ENCODE peak calls at places on chromosome 4, in ten cellular contexts. J, U, F, M, G, I, A, Y, P and Q are unnamed samples.

GRCh38 chr4:61583696-61584095 is 383.6 kb downstream of the ADGRL3 start:
- DNase-seq in P (no peak), G (peak; percentile 11), M (no peak), Y (no peak), F (no peak), A (no peak), J (no peak), I (no peak), U (no peak), Q (peak; percentile 60)

GRCh38 chr4:13328591-13328990 is 155.5 kb downstream of the RAB28 start:
- DNase-seq in J (no peak), G (no peak), A (no peak), P (no peak), U (no peak), M (no peak), Y (no peak), F (peak; percentile 78), I (no peak), Q (no peak)

GRCh38 chr4:170057851-170058250 is 31.7 kb upstream of the MFAP3L start:
- DNase-seq in I (no peak), G (no peak), M (no peak), A (no peak), F (no peak), Y (no peak), U (no peak), P (no peak), J (no peak), Q (no peak)

GRCh38 chr4:162461952-162462351 is 298.2 kb upstream of the FSTL5 start:
- DNase-seq in J (no peak), Y (no peak), P (no peak), M (no peak), F (peak; percentile 0), G (peak; percentile 11), I (no peak), A (no peak), U (no peak), Q (no peak)

GRCh38 chr4:1855334-1856070 is 454 bp downstream of the LETM1 start:
- DNase-seq in P (no peak), I (peak; percentile 45), U (peak; percentile 43), M (peak; percentile 51), A (no peak), G (no peak), F (peak; percentile 46), Y (no peak), J (no peak), Q (no peak)

GRCh38 chr4:169268951-169269781 is 1.6 kb downstream of the SH3RF1 start:
- DNase-seq in G (peak; percentile 81), U (peak; percentile 52), I (peak; percentile 26), P (no peak), F (peak; percentile 90), Y (peak; percentile 86), M (peak; percentile 16), J (no peak), A (peak; percentile 67), Q (no peak)

GRCh38 chr4:76384052-76384451 is 36.9 kb downstream of the CCDC158 start:
- DNase-seq in J (no peak), I (no peak), Y (no peak), P (no peak), M (no peak), A (no peak), F (no peak), G (no peak), U (no peak), Q (peak; percentile 13)

GRCh38 chr4:10053635-10054453 is 32.5 kb upstream of the SLC2A9 start:
- DNase-seq in P (no peak), Y (no peak), F (no peak), J (no peak), M (no peak), A (no peak), U (no peak), I (no peak), G (no peak), Q (no peak)

GRCh38 chr4:82823062-82823461 is 24.5 kb upstream of the SCD5 start:
- DNase-seq in F (peak; percentile 86), A (no peak), U (no peak), P (no peak), Y (peak; percentile 73), J (no peak), I (no peak), M (no peak), G (no peak), Q (no peak)

GRCh38 chr4:17027495-17027894 is 129.1 kb upstream of the LDB2 start:
- DNase-seq in I (no peak), P (no peak), Y (peak; percentile 96), G (peak; percentile 91), A (peak; percentile 95), J (no peak), F (peak; percentile 98), M (peak; percentile 1), U (no peak), Q (peak; percentile 76)

DNA sequence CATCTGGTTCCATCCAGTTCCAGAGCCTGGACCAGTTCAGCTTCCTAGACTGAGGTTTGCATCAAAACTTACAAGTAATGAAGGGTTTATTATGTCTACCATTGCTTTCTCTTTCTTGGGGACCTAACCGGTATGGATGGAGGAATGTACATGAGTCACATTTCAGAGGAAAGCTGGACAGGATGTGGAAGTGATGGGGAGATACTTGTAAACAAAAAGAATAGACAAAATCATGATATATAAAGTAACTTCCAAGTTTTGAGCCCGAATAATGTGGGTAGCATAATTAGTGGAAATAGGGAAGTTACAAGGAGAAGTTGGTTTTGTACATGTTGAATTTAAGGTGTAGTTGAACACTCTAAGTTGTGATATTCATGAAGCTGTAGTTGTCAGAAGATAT is 14.9 kb downstream of the FNIP2 start:
- DNase-seq in Y (no peak), F (peak; percentile 68), P (no peak), M (no peak), J (no peak), A (peak; percentile 27), G (peak; percentile 62), U (no peak), I (no peak), Q (no peak)
- H3K27ac ChIP-seq in Y (peak overlapping the region; percentile 60), F (peak overlapping the region; percentile 75), P (peak overlapping the region; percentile 75), M (no peak overlapping the region), J (peak overlapping the region; percentile 45), A (no peak overlapping the region), G (no peak overlapping the region), U (peak overlapping the region; percentile 80), I (no peak overlapping the region), Q (no peak overlapping the region)

DNA sequence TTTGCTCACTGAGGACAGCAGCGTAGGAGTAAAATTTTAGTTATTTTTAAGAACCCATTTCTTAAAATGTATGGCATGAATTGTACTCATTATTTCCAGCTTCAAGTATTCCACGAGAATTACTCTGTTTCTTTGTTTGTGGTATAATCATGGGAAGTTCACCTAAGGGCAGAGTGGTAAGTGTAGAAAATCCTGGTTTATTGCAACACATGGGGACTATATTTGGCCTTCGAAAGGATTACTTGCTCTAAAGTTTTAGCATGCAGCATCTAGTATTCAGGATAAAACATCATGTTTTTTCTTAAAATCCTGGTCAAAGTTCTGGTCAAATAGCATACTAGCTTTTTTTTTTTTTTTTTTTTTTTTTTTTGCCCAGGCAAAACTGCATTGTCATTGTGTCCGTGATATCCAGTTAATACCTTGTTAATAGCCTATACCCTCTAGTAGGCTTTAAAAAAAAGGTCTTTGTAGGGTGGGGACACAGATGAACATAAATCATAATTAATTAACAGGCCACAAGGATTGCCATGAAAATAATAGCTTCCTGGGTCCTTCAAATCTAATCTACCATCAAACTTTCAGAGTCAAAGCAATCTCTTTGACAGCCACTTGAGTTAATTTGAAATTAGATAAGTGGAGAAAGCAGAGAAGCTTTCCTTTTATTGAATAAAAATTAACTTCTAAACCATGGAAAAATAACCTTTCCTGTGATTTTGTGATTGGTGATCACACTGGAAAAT is 44.6 kb upstream of the VEGFC start:
- DNase-seq in F (peak; percentile 11), M (no peak), G (peak; percentile 42), U (no peak), J (no peak), I (no peak), P (no peak), A (no peak), Y (no peak), Q (no peak)
- H3K27ac ChIP-seq in F (no peak overlapping the region), M (no peak overlapping the region), G (no peak overlapping the region), U (no peak overlapping the region), J (no peak overlapping the region), I (no peak overlapping the region), P (no peak overlapping the region), A (no peak overlapping the region), Y (no peak overlapping the region), Q (no peak overlapping the region)

GRCh38 chr4:55608591-55608990 is 16.5 kb upstream of the PDCL2 start:
- DNase-seq in U (no peak), P (no peak), A (no peak), G (no peak), Y (no peak), I (no peak), F (no peak), M (no peak), J (no peak), Q (no peak)

GRCh38 chr4:55609393-55609821 is 17.4 kb upstream of the PDCL2 start:
- DNase-seq in U (no peak), Y (no peak), I (peak; percentile 13), J (no peak), P (no peak), M (no peak), A (peak; percentile 3), G (no peak), F (peak; percentile 85), Q (peak; percentile 91)

GRCh38 chr4:55612341-55612740 is 20.3 kb upstream of the PDCL2 start:
- DNase-seq in F (no peak), A (no peak), J (no peak), U (no peak), P (no peak), I (no peak), G (no peak), M (no peak), Y (no peak), Q (no peak)

GRCh38 chr4:55613621-55614020 is 21.6 kb upstream of the PDCL2 start:
- DNase-seq in I (peak; percentile 26), P (no peak), U (no peak), M (no peak), A (no peak), J (no peak), F (no peak), G (no peak), Y (no peak), Q (no peak)

DNA sequence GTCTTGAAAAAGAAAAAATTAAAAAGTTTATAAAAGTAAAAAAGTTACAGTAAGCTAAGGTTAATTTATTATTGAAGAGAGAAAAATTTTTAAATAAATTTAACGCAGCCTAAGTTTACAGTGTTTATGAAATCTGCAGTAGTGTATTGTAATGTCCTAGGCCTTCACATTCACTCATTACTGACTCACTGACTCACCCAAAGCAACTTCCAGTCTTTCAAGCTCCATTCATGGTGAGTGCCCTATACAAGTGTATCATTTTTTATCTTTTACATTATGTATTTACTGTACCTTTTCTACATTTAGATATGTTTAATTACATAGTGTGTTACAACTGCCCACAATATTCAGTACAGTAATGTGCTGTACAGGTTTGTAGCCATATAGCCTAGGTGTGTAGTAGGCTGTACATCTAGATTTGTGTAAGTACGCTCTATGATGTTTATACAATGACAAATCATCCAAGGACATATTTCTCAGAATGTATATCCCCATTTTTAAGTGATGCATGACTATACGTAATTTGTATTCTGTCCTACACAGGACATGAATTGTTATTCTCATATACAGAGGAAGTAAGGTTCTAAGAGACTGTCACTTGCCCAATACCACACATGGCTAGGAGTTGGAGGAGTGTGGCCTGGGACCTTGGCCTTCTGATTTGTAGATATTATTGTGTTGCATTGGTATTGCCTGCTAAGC is 19.5 kb upstream of the PDCL2 start:
- DNase-seq in M (no peak), I (no peak), P (no peak), A (no peak), J (no peak), U (no peak), F (no peak), G (no peak), Y (no peak), Q (no peak)
- H3K27ac ChIP-seq in M (no peak overlapping the region), I (no peak overlapping the region), P (no peak overlapping the region), A (no peak overlapping the region), J (no peak overlapping the region), U (no peak overlapping the region), F (no peak overlapping the region), G (no peak overlapping the region), Y (no peak overlapping the region), Q (peak overlapping the region; percentile 53)

GRCh38 chr4:158813113-158813512 is 44.3 kb downstream of the FNIP2 start:
- DNase-seq in A (no peak), F (no peak), P (no peak), U (no peak), Y (no peak), J (no peak), M (no peak), I (no peak), G (no peak), Q (no peak)
- H3K27ac ChIP-seq in A (no peak overlapping the region), F (no peak overlapping the region), P (peak overlapping the region; percentile 74), U (no peak overlapping the region), Y (no peak overlapping the region), J (no peak overlapping the region), M (no peak overlapping the region), I (no peak overlapping the region), G (no peak overlapping the region), Q (no peak overlapping the region)